ENCODE peak calls at places on chromosomes 7 and 10, in five cellular contexts. P is HCT116, E is SK-N-SH, L is K562, B is HepG2. F is an unnamed sample.

GRCh38 chr10:8044331-8044907 is 10.1 kb upstream of the GATA3 start:
- DNase-seq in P (no peak), E (peak; percentile 68), L (no peak), B (no peak), F (no peak)

GRCh38 chr7:125390866-125391265 is 461.2 kb upstream of the POT1 start:
- DNase-seq in P (no peak), E (no peak), L (no peak), B (no peak), F (no peak)

GRCh38 chr10:61901829-61902447 is 439 bp downstream of the ARID5B start:
- DNase-seq in P (no peak), E (no peak), L (no peak), B (no peak), F (no peak)

GRCh38 chr10:98555011-98555619 is 108.4 kb upstream of the HPS1 start:
- DNase-seq in P (no peak), E (no peak), L (no peak), B (no peak), F (no peak)

GRCh38 chr7:11970132-11970531 is 138.1 kb upstream of the THSD7A start:
- DNase-seq in P (no peak), E (no peak), L (no peak), B (no peak), F (peak; percentile 60)

GRCh38 chr7:104972510-104972909 is 41.5 kb upstream of the KMT2E start:
- DNase-seq in P (no peak), E (no peak), L (no peak), B (no peak), F (no peak)

GRCh38 chr10:59864141-59864962 is 42.0 kb downstream of the CCDC6 start:
- DNase-seq in P (no peak), E (no peak), L (no peak), B (no peak), F (no peak)

GRCh38 chr10:14659626-14660196 is 115.0 kb downstream of the FAM107B start:
- DNase-seq in P (no peak), E (no peak), L (no peak), B (no peak), F (no peak)

GRCh38 chr10:116598326-116598725 is 7.6 kb downstream of the PNLIPRP1 start:
- DNase-seq in P (no peak), E (no peak), L (no peak), B (no peak), F (no peak)

GRCh38 chr10:84543948-84544347 is 215.6 kb downstream of the CCSER2 start:
- DNase-seq in P (no peak), E (no peak), L (no peak), B (peak; percentile 25), F (no peak)

GRCh38 chr7:1993031-1993685 is 239.6 kb downstream of the MAD1L1 start:
- DNase-seq in P (no peak), E (no peak), L (no peak), B (no peak), F (no peak)

DNA sequence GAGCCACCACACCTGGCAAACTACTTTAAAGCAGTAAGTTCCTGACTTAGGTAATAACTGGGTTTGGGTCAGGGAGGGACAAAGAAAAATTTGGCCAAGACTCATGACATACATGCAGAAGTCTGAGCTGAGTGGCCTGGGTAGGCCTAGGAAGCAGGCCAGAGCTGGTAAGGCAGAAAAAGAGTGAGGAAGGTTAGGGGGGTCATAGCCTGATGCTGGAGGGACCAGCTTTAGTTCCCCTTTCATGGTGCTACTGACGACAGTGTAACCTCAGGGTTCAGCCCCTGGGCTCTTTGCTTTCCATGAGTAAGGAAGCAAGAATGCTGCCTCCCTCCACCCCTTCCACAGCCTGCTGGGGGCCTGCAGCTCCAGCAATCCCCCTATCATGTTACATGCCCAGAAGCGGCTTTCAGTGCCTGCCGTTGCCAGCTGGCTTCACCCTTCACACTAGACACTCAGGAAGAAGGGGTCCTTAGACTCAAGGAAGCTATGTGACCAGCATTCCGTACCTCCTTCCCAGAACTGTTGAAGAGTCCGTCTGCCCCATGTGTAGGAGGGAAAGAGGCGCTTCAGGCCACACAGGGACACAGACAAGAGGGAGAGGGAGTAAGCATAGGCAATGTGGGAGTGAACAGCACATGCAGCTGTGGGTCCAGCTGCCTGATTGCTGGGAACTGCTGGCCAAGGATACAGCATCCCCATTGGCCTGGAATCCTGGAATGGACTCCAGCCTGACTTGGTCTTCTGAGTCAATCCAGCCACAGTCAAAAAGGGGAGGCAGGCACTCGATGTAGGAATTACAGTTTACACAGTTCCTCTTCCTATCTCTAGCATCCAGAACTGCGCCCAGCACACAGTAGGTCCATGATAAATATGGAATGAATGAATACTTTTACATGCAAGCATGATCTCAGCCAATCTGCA is 4.1 kb upstream of the PLAU start:
- DNase-seq in P (peak; percentile 91), E (no peak), L (no peak), B (peak; percentile 64), F (no peak)
- TF ChIP-seq JUND in P (no peak), E (peak; percentile 93), L (no peak), B (peak; percentile 38), F (no peak)

DNA sequence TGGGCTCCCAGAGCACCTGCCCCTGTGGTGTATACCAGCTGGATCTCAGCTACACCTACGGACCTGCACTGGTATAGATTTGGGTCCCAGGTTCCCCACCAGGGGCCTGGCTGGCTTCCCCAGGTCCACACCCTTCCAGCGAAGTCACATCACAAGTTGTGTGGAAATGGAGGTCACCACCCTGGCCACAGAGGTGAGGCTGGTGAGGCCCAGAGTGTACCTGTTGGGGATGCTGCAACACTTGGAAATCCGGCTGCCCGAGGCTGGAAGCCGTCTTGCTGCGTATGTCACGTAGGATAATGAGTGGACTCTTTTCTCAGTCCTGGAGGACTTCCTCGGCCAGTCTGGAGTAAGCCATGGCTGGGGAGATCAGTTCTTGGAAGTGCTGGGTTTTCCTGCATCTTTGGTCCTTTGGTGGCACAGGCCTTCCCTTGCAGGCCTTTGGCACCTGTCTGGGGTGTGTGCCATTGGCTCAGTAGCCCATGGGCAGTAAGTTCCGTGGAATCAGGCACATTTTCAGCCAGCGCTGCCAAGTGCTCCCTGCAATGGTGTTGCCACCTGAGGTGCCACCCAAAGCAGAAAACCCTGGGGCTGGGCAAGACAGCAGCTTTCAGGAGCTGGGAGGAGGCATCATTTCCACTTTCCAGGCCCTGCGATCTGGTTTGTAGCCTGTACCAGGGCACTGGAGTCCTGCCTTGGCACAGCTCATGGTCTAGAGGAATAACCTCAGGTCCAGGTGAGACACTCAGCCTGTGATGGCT is 97.9 kb downstream of the LHPP start:
- DNase-seq in P (no peak), E (no peak), L (no peak), B (no peak), F (no peak)
- TF ChIP-seq JUND in P (no peak), E (no peak), L (no peak), B (no peak), F (no peak)

DNA sequence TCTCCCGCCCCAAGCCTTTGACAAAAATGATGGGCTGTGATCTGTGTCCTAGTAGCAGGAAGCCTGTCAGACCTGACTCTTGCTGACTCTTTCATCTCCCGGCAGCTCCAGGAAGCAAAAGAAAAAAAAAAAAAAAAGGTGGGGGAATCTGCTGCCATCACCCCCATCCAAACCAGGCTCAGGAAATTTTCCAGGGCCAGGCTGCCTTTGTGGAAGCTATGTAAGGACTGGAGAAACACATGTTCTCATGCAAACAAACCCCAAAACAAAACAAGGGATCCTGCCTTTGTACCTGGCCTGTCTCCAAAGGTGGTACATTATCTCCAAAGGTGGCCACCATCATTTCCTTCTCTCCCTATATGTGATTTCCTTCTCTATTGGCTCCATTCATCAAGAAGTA is 192.0 kb upstream of the SVIL start:
- DNase-seq in P (no peak), E (no peak), L (no peak), B (no peak), F (no peak)
- TF ChIP-seq JUND in P (no peak), E (no peak), L (no peak), B (no peak), F (no peak)

GRCh38 chr10:80200259-80200658 is 5.1 kb downstream of the ANXA11 start:
- DNase-seq in P (no peak), E (no peak), L (no peak), B (no peak), F (no peak)

GRCh38 chr10:80196950-80197315 is 8.4 kb downstream of the ANXA11 start:
- DNase-seq in P (no peak), E (no peak), L (no peak), B (no peak), F (no peak)

GRCh38 chr10:80199828-80200227 is 5.5 kb downstream of the ANXA11 start:
- DNase-seq in P (no peak), E (no peak), L (no peak), B (no peak), F (peak; percentile 57)

GRCh38 chr10:80196270-80196949 is 8.9 kb downstream of the ANXA11 start:
- DNase-seq in P (peak; percentile 90), E (no peak), L (no peak), B (peak; percentile 90), F (no peak)

DNA sequence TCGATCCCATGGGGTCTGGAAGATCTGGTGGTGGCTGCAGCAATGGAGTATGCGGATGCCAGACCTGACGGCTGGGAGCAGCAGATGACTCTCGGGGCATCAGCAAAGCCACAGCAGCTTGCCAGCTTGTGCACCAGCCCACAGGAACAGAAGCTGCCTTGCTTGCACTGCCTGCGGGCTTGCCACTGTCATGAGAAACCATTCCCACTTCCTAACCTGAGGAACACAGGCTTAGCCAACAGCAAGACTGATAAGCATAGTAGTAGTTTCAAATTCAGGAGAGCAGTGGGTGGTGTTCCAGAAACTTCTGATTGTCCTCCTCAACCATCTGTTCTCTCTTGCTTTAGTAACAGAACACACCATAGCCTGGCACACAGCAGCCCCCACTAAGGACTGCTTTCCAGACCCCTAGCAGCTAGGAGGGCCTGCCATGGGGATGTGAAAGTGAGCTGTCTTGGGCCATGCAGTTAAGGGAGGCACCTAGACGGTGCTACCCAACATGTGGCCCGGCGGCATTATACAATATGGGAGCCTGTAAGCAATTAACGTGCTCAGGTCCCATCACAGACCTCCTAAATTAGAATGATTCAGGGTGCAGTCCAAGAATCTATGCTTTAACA is 7.3 kb downstream of the ANXA11 start:
- DNase-seq in P (no peak), E (no peak), L (no peak), B (no peak), F (no peak)
- TF ChIP-seq JUND in P (no peak), E (no peak), L (no peak), B (no peak), F (no peak)

DNA sequence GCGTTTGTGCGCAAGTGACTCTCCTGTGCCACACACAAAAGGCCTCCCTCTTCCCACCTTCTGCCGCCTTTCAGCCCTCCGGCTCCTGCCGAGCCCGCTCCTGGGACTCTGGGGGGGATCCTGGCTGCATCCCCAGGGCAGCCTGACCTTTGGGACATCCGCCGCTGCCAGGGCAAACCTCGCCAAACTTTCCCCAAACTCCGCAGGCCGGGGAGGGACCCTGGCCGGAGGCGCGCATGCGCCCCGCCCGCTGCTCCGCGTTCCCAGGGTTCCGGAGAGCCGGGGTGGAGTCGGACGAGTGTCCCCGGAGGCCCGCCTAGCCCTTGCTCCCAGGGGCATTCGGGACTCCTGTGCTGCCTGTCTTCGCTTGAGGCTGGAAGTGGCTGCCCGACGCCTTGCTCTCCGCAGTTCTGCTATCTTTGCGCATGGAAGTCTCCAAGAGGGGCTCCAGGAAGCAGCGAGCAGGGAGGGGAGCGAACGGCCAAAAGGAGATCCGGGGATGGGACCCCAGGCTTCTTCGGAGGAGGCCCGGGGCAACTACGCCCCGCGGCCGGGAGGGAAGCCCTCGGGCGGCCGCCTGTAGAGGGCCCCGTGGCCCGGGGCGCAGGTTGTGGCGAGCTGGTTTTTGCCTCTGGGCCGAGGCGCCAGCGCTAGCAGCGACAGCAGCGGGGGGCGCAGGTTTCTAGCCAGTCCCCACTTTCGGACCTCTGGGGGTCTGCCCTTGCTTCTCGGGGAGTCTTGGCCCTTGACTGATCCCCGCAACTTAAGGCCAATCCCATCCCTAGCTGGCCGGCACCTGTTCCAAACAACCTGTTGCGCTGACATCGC is 7.0 kb downstream of the PTF1A start:
- DNase-seq in P (no peak), E (peak; percentile 44), L (no peak), B (peak; percentile 6), F (no peak)
- TF ChIP-seq JUND in P (no peak), E (no peak), L (no peak), B (no peak), F (no peak)

F was measured in T47D.